ENCODE peak calls at places on chromosomes 16 and 17, in nine cellular contexts. G is heart left ventricle, H is endothelial cell, Z is H9, D is AG10803, N is nephron progenitor cell, Q is AG09319, C is GM06990, J is neural crest cell. B is an unnamed sample.

GRCh38 chr17:72414032-72414396 is 293.2 kb downstream of the SOX9 start:
- DNase-seq in G (no peak), H (no peak), Z (no peak), D (no peak), N (no peak), Q (no peak), C (no peak), J (no peak), B (no peak)

GRCh38 chr16:84055366-84055765 is 12.8 kb upstream of the SLC38A8 start:
- DNase-seq in G (peak; percentile 77), H (no peak), Z (no peak), D (no peak), N (no peak), Q (no peak), C (no peak), J (no peak), B (peak; percentile 8)

GRCh38 chr17:31216053-31216751 is 80.8 kb downstream of the OMG start:
- DNase-seq in G (no peak), H (no peak), Z (no peak), D (peak; percentile 96), N (no peak), Q (peak; percentile 74), C (peak; percentile 6), J (no peak), B (peak; percentile 25)

GRCh38 chr16:83781-84615 is 6.0 kb downstream of the MPG start:
- DNase-seq in G (no peak), H (no peak), Z (no peak), D (no peak), N (no peak), Q (no peak), C (no peak), J (no peak), B (no peak)

GRCh38 chr17:75514299-75515228 is 773 bp downstream of the CASKIN2 start:
- DNase-seq in G (peak; percentile 64), H (no peak), Z (no peak), D (peak; percentile 6), N (peak; percentile 71), Q (no peak), C (no peak), J (no peak), B (no peak)

GRCh38 chr16:30561212-30561816 is 3.1 kb upstream of the ZNF764 start:
- DNase-seq in G (peak; percentile 60), H (peak; percentile 28), Z (peak; percentile 48), D (no peak), N (no peak), Q (no peak), C (peak; percentile 64), J (no peak), B (no peak)

GRCh38 chr17:35731239-35731931 is at the start of gene RASL10B:
- DNase-seq in G (peak; percentile 69), H (peak; percentile 59), Z (peak; percentile 83), D (peak; percentile 22), N (peak; percentile 82), Q (no peak), C (no peak), J (peak; percentile 62), B (peak; percentile 80)

GRCh38 chr17:42979511-42980273 is at the start of gene PTGES3L:
- DNase-seq in G (peak; percentile 88), H (peak; percentile 41), Z (peak; percentile 84), D (no peak), N (peak; percentile 35), Q (no peak), C (no peak), J (no peak), B (peak; percentile 82)

GRCh38 chr17:8053600-8053999 is 14.7 kb downstream of the ALOX15B start:
- DNase-seq in G (no peak), H (no peak), Z (no peak), D (peak; percentile 12), N (no peak), Q (no peak), C (no peak), J (no peak), B (no peak)

GRCh38 chr17:75082683-75083082 is 5.1 kb upstream of the SLC16A5 start:
- DNase-seq in G (no peak), H (no peak), Z (no peak), D (no peak), N (no peak), Q (no peak), C (no peak), J (no peak), B (no peak)

GRCh38 chr16:30187971-30188561 is 4.7 kb downstream of the CORO1A start:
- DNase-seq in G (no peak), H (peak; percentile 2), Z (peak; percentile 29), D (no peak), N (no peak), Q (no peak), C (no peak), J (no peak), B (no peak)

GRCh38 chr17:50165867-50166517 is at the start of gene SGCA:
- DNase-seq in G (peak; percentile 79), H (no peak), Z (no peak), D (no peak), N (no peak), Q (no peak), C (no peak), J (no peak), B (no peak)

GRCh38 chr16:69048328-69049120 is 56.9 kb upstream of the HAS3 start:
- DNase-seq in G (no peak), H (no peak), Z (no peak), D (no peak), N (no peak), Q (no peak), C (no peak), J (no peak), B (no peak)

GRCh38 chr16:50067290-50067853 is 1.6 kb downstream of the HEATR3 start:
- DNase-seq in G (no peak), H (peak; percentile 48), Z (no peak), D (peak; percentile 69), N (peak; percentile 23), Q (peak; percentile 34), C (no peak), J (peak; percentile 8), B (peak; percentile 43)

GRCh38 chr17:6683081-6683684 is 30.0 kb downstream of the SLC13A5 start:
- DNase-seq in G (no peak), H (no peak), Z (no peak), D (no peak), N (no peak), Q (no peak), C (no peak), J (no peak), B (no peak)

GRCh38 chr17:27153005-27153404 is 140.9 kb upstream of the WSB1 start:
- DNase-seq in G (no peak), H (no peak), Z (no peak), D (peak; percentile 35), N (no peak), Q (no peak), C (no peak), J (no peak), B (no peak)

GRCh38 chr16:84924339-84925091 is 86.8 kb downstream of the ZDHHC7 start:
- DNase-seq in G (peak; percentile 73), H (no peak), Z (no peak), D (no peak), N (peak; percentile 41), Q (no peak), C (no peak), J (no peak), B (no peak)

GRCh38 chr16:14600164-14600563 is 29.9 kb downstream of the PARN start:
- DNase-seq in G (no peak), H (no peak), Z (no peak), D (peak; percentile 41), N (no peak), Q (peak; percentile 2), C (no peak), J (no peak), B (peak; percentile 42)
- TF ChIP-seq CTCF in G (peak; percentile 48), H (peak; percentile 74), Z (peak; percentile 67), D (peak; percentile 60), N (peak; percentile 55), Q (peak; percentile 26), C (peak; percentile 38), J (peak; percentile 69), B (peak; percentile 46)

DNA sequence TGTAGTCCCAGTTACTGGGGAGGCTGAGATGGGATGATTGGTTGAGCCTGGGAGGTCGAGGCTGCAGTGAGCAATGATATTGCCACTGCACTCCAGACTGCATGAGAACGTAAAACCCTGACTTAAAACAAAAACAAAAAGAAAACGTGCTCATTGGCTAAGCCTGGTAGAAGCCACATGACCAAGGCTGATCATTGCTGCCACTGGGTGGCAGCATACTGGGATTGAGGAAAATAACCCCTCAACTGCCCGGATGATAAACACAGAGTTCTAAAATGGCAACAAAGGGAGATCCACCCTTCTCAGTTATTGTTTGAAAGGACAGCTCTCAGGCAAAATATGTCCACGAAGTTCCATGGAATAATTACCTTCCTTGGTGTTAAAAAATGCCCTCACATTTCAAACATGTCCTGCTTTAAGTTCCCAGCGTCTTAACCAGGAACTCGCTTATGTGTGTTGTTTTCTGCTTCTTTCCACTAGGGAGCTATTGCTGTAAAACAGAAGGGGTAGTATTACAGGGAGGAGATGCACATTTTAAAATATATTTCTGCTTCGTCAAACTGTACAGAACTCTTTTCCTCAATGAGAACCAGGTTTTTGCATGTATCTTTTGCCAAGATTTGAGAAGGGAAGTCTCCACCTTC is 675.3 kb downstream of the MAF start:
- DNase-seq in G (peak; percentile 41), H (peak; percentile 5), Z (peak; percentile 46), D (no peak), N (no peak), Q (no peak), C (peak; percentile 3), J (no peak), B (no peak)
- TF ChIP-seq CTCF in G (peak; percentile 59), H (peak; percentile 52), Z (peak; percentile 77), D (peak; percentile 18), N (peak; percentile 22), Q (no peak), C (peak; percentile 74), J (peak; percentile 61), B (peak; percentile 37)

DNA sequence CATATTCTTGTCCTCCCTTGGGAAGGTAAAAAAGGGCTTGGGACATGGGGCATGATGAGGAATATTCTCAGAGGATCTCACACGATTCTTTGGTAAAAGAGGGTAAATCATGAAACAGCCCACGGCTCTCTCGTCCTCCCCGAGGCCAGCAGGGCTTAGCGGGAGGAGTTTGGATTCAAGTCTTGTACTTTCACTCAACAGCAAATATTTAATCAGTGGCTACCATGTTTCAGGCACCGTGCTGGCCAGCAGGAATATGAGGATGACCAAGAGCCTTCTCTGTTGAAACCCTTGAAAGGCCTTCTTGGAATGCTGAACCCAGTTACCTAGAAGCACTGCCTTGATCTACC is 8.8 kb downstream of the MAP3K14 start:
- DNase-seq in G (no peak), H (no peak), Z (no peak), D (no peak), N (no peak), Q (no peak), C (no peak), J (no peak), B (no peak)
- TF ChIP-seq CTCF in G (no peak), H (no peak), Z (no peak), D (no peak), N (no peak), Q (no peak), C (no peak), J (no peak), B (no peak)

GRCh38 chr17:37650419-37651003 is 7.3 kb upstream of the DDX52 start:
- DNase-seq in G (no peak), H (peak; percentile 43), Z (peak; percentile 44), D (peak; percentile 66), N (peak; percentile 43), Q (peak; percentile 22), C (no peak), J (peak; percentile 27), B (peak; percentile 25)
- TF ChIP-seq CTCF in G (peak; percentile 39), H (peak; percentile 27), Z (peak; percentile 73), D (peak; percentile 68), N (peak; percentile 61), Q (peak; percentile 55), C (peak; percentile 35), J (peak; percentile 66), B (peak; percentile 52)

GRCh38 chr17:19812407-19812806 is 55.3 kb downstream of the ULK2 start:
- DNase-seq in G (no peak), H (no peak), Z (no peak), D (no peak), N (no peak), Q (no peak), C (no peak), J (no peak), B (no peak)
- TF ChIP-seq CTCF in G (no peak), H (no peak), Z (peak; percentile 56), D (peak; percentile 23), N (no peak), Q (no peak), C (peak; percentile 43), J (no peak), B (peak; percentile 36)

B was measured in GM13977.